ENCODE peak calls at places on chromosomes 1 and 21, in five cellular contexts. F, U, G, T and P are unnamed samples.
A peak's percentile ranks its signal among the peaks of the same experiment; 100 is the strongest.

GRCh38 chr1:235073331-235073967 is 55.2 kb downstream of the TOMM20 start:
- DNase-seq in G (no peak), T (peak; percentile 87), F (peak; percentile 99), U (peak; percentile 95), P (no peak)

GRCh38 chr1:232555581-232556189 is 74.2 kb downstream of the SIPA1L2 start:
- DNase-seq in G (no peak), F (no peak), U (no peak), T (no peak), P (no peak)

GRCh38 chr1:228059536-228060457 is 22.7 kb upstream of the ARF1 start:
- DNase-seq in U (peak; percentile 94), G (peak; percentile 60), F (peak; percentile 88), T (peak; percentile 33), P (peak; percentile 81)

GRCh38 chr1:26195805-26196204 is 5.4 kb downstream of the CATSPER4 start:
- DNase-seq in T (no peak), U (no peak), F (no peak), G (no peak), P (no peak)

GRCh38 chr1:6951536-6951935 is 166.3 kb downstream of the CAMTA1 start:
- DNase-seq in U (no peak), G (no peak), F (no peak), T (no peak), P (no peak)

GRCh38 chr1:116847688-116848531 is 61.8 kb upstream of the PTGFRN start:
- DNase-seq in F (no peak), T (peak; percentile 62), G (peak; percentile 73), U (peak; percentile 17), P (no peak)

GRCh38 chr1:201766117-201766863 is 62.7 kb upstream of the IPO9 start:
- DNase-seq in G (no peak), U (peak; percentile 58), T (peak; percentile 68), F (no peak), P (peak; percentile 41)

GRCh38 chr1:59506952-59507351 is 210.1 kb downstream of the FGGY start:
- DNase-seq in U (peak; percentile 64), F (peak; percentile 30), T (peak; percentile 44), G (no peak), P (no peak)

GRCh38 chr1:182446033-182446669 is 3.8 kb upstream of the RGSL1 start:
- DNase-seq in F (peak; percentile 53), T (no peak), G (no peak), U (peak; percentile 57), P (peak; percentile 59)

GRCh38 chr1:206020393-206021007 is 3.2 kb downstream of the CTSE start:
- DNase-seq in T (no peak), U (no peak), G (no peak), F (no peak), P (no peak)

GRCh38 chr1:30710407-30710806 is 13.0 kb downstream of the MATN1 start:
- DNase-seq in G (no peak), U (no peak), T (no peak), F (no peak), P (no peak)

GRCh38 chr1:174764186-174764585 is 235.6 kb upstream of the CACYBP start:
- DNase-seq in F (no peak), T (no peak), G (no peak), U (no peak), P (no peak)

GRCh38 chr1:121546830-121547680 is 362.3 kb downstream of the SRGAP2C start:
- DNase-seq in U (peak; percentile 93), T (no peak), F (no peak), G (no peak), P (no peak)

GRCh38 chr21:42598159-42598735 is 55.2 kb upstream of the PDE9A start:
- DNase-seq in G (no peak), U (no peak), F (no peak), T (no peak), P (no peak)

DNA sequence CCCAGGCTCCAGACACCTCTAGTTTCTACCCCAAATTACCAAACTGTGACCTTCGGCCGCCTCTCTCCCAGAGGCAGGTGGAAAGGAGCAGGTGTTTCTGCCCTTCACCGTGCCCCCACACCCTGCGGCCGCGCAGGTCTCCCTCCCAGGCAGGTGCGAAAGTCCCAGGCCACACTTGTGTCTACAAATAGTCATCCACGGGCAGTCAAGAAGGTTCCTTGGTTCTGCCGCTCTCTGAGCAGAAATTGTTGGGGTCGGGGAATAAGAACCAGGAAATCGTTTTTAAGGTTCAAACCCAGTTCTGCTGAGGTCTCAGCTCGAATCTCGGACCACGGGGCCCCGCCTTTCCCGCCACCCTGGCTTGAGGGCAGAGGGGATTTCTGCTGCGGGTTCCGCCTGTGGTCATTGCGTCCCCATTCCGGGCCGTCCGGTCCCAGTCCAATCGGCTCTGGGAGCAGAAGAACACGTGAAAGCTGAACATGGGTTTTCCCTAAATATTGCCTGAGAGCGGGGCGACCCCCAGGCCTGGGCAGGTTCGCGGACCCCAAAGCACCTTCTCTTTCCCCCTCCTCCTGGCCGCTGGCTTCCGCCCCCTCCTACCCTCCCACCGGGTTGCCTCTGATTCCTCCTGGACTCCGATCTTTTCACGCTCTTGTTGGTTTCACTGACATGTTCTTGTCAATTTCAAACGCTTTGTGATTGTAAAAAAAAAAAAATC is 1.2 kb upstream of the ATF3 start:
- DNase-seq in G (peak; percentile 78), U (peak; percentile 43), F (no peak), T (peak; percentile 44), P (no peak)
- TF ChIP-seq CTCF in G (no peak), U (no peak), F (no peak), T (no peak), P (no peak)

GRCh38 chr1:151475175-151475574 is 15.9 kb upstream of the POGZ start:
- DNase-seq in T (no peak), G (no peak), U (no peak), F (no peak), P (no peak)

GRCh38 chr1:151476083-151476482 is 16.8 kb upstream of the POGZ start:
- DNase-seq in G (no peak), F (no peak), U (no peak), T (no peak), P (no peak)

GRCh38 chr1:151478923-151479322 is 19.6 kb upstream of the POGZ start:
- DNase-seq in F (no peak), T (no peak), G (no peak), U (no peak), P (no peak)

GRCh38 chr1:151478140-151478812 is 19.0 kb upstream of the POGZ start:
- DNase-seq in F (no peak), U (no peak), T (no peak), G (no peak), P (no peak)

DNA sequence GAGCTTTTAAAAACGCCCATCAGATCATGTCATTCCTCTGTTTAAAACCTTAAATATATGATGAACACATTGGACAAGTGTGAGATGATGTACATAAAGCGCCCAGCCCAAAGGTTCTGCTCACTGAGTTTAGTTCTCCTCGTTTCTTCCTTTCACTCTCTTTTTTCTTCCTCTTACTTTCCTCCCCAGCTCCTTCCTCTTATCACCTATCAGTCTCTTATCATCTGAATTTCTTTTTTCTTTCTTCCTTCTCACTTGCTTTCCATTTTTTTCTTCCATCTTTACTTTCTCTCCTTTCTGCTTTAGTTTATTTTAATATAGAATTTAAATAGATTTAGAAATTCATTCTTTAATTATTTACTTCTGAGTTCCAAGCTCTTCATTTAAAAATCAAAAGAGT is 17.8 kb upstream of the POGZ start:
- DNase-seq in U (no peak), T (no peak), G (no peak), F (no peak), P (no peak)
- H3K27ac ChIP-seq in U (no peak overlapping the region), T (no peak overlapping the region), G (no peak overlapping the region), F (no peak overlapping the region), P (no peak overlapping the region)

GRCh38 chr21:25980710-25981109 is 189.9 kb downstream of the APP start:
- DNase-seq in G (no peak), U (no peak), F (no peak), T (no peak), P (peak; percentile 86)

GRCh38 chr21:25985990-25986389 is 184.6 kb downstream of the APP start:
- DNase-seq in G (no peak), T (no peak), F (no peak), U (no peak), P (no peak)

GRCh38 chr21:25983745-25984144 is 186.8 kb downstream of the APP start:
- DNase-seq in F (no peak), G (no peak), U (no peak), T (no peak), P (no peak)

GRCh38 chr21:25986928-25987327 is 183.6 kb downstream of the APP start:
- DNase-seq in U (no peak), T (no peak), F (no peak), G (no peak), P (no peak)

GRCh38 chr21:25984538-25984937 is 186.0 kb downstream of the APP start:
- DNase-seq in F (no peak), G (no peak), T (no peak), U (no peak), P (no peak)
- TF ChIP-seq CTCF in F (no peak), G (no peak), T (no peak), U (no peak), P (no peak)

DNA sequence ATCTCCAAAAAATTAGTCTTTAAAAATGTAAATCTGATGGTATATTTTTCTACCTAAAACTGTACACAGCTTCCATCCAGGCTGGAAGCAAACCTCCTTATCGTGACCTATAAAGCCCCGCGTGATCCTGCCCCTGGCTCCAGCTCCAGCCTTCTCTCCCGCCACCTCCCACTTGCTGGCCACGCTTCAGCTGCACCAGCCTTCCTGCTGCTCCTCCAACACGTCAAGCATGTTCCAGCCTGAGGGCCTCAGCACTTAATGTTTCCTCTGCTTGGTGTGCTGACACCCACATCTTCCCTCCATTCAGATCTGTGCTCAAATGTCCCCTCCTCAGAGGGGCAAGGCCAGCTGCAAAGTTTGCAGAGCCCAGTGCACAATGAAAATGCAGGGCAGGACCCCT is 123.5 kb upstream of the MAGI3 start:
- DNase-seq in U (no peak), T (no peak), G (no peak), F (no peak), P (no peak)
- H3K27ac ChIP-seq in U (no peak overlapping the region), T (no peak overlapping the region), G (no peak overlapping the region), F (no peak overlapping the region), P (no peak overlapping the region)

GRCh38 chr1:53060580-53060979 is 1.4 kb upstream of the PODN start:
- DNase-seq in U (no peak), T (no peak), F (no peak), G (peak; percentile 72), P (no peak)

GRCh38 chr1:53061859-53062714 is at the start of gene PODN:
- DNase-seq in U (no peak), T (no peak), G (peak; percentile 77), F (no peak), P (peak; percentile 9)

GRCh38 chr1:53063744-53064515 is 1.9 kb downstream of the PODN start:
- DNase-seq in G (no peak), T (no peak), F (no peak), U (no peak), P (no peak)

GRCh38 chr1:53061123-53061858 is 722 bp upstream of the PODN start:
- DNase-seq in U (no peak), T (peak; percentile 65), G (peak; percentile 84), F (no peak), P (no peak)

GRCh38 chr1:53062731-53063591 is 948 bp downstream of the PODN start:
- DNase-seq in G (peak; percentile 65), F (no peak), T (no peak), U (no peak), P (no peak)
- TF ChIP-seq CTCF in G (no peak), F (no peak), T (no peak), U (no peak), P (no peak)